ENCODE peak calls at places on chromosomes 4 and X, in seven cellular contexts. S is activated CD4-positive, alpha-beta memory T cell treated with anti-CD3 and anti-CD28 coated beads for 36 hours; X is GM04504; R is osteocyte; M is iris pigment epithelial cell; O is AG04450; Q is NCI-H1092. A is an unnamed sample.

GRCh38 chr4:19969492-19969891 is 282.2 kb upstream of the SLIT2 start:
- DNase-seq in R (no peak), S (no peak), M (peak), O (no peak), Q (no peak), X (no peak), A (no peak)

GRCh38 chr4:184624972-184625554 is 24.2 kb downstream of the CASP3 start:
- DNase-seq in M (no peak), X (no peak), Q (no peak), S (no peak), O (no peak), R (no peak), A (no peak)

GRCh38 chr4:19195696-19196095 is 1056.0 kb upstream of the SLIT2 start:
- DNase-seq in Q (no peak), O (no peak), R (no peak), S (no peak), M (no peak), X (no peak), A (no peak)

GRCh38 chr4:8099981-8100464 is 58.6 kb downstream of the ABLIM2 start:
- DNase-seq in Q (no peak), O (no peak), S (no peak), R (no peak), M (no peak), X (no peak), A (no peak)

GRCh38 chr4:5165419-5166369 is 114.4 kb downstream of the STK32B start:
- DNase-seq in O (no peak), R (peak), M (peak), X (peak), Q (no peak), S (no peak), A (peak)

GRCh38 chr4:166091914-166092510 is 219.0 kb downstream of the TLL1 start:
- DNase-seq in O (no peak), X (peak), S (no peak), Q (peak), R (no peak), M (peak), A (peak)

GRCh38 chr4:1199556-1200331 is 27.4 kb upstream of the SPON2 start:
- DNase-seq in O (no peak), S (no peak), Q (no peak), X (no peak), R (peak), M (no peak), A (no peak)

GRCh38 chrX:1248381-1249061 is 20.1 kb upstream of the CSF2RA start:
- DNase-seq in O (no peak), R (no peak), S (peak), X (no peak), Q (no peak), M (no peak), A (peak)

GRCh38 chrX:20284992-20285391 is 18.3 kb upstream of the RPS6KA3 start:
- DNase-seq in R (no peak), Q (no peak), S (no peak), O (no peak), X (no peak), M (no peak), A (no peak)

GRCh38 chr4:56654238-56654632 is 26.9 kb downstream of the HOPX start:
- DNase-seq in O (no peak), Q (no peak), M (no peak), R (no peak), X (no peak), S (no peak), A (no peak)

GRCh38 chrX:132592880-132593279 is 104.0 kb upstream of the MBNL3 start:
- DNase-seq in S (no peak), M (no peak), X (no peak), Q (peak), R (no peak), O (no peak), A (no peak)

GRCh38 chrX:141468940-141469339 is 115.6 kb downstream of the SPANXA1 start:
- DNase-seq in S (no peak), X (peak), Q (no peak), O (no peak), R (no peak), M (peak), A (peak)

GRCh38 chrX:19870206-19870605 is 17.2 kb downstream of the SH3KBP1 start:
- DNase-seq in R (no peak), O (no peak), M (no peak), Q (no peak), X (no peak), S (no peak), A (no peak)

GRCh38 chrX:37825225-37825842 is 22.0 kb downstream of the DYNLT3 start:
- DNase-seq in Q (peak), M (peak), X (peak), O (no peak), R (no peak), S (peak), A (peak)

GRCh38 chrX:120753413-120754251 is 122.0 kb downstream of the CT47B1 start:
- DNase-seq in S (peak), M (no peak), R (no peak), X (no peak), O (no peak), Q (no peak), A (no peak)

GRCh38 chrX:37684426-37684825 is 1.2 kb upstream of the XK start:
- DNase-seq in M (no peak), X (no peak), S (no peak), Q (no peak), R (no peak), O (no peak), A (no peak)

GRCh38 chr4:37757705-37758104 is 68.8 kb upstream of the PGM2 start:
- DNase-seq in R (no peak), O (no peak), M (no peak), Q (no peak), X (no peak), S (no peak), A (no peak)

GRCh38 chrX:39631275-39631674 is 466.5 kb downstream of the BCOR start:
- DNase-seq in O (no peak), X (no peak), Q (no peak), R (no peak), S (no peak), M (no peak), A (no peak)

GRCh38 chrX:97846228-97846627 is 962.5 kb downstream of the RPA4 start:
- DNase-seq in S (no peak), X (no peak), O (no peak), Q (no peak), M (no peak), R (no peak), A (no peak)

GRCh38 chrX:114582698-114583395 is 1.0 kb upstream of the HTR2C start:
- DNase-seq in M (no peak), X (no peak), S (no peak), R (no peak), O (no peak), Q (no peak), A (no peak)

GRCh38 chr4:1300466-1301455 is 11.1 kb downstream of the MAEA start:
- DNase-seq in S (peak), R (no peak), O (no peak), Q (no peak), X (no peak), M (peak), A (peak)

GRCh38 chr4:124121511-124121934 is 591.0 kb downstream of the ANKRD50 start:
- DNase-seq in O (no peak), R (no peak), S (no peak), Q (no peak), X (no peak), M (peak), A (peak)

GRCh38 chr4:120922390-120923200 is at the start of gene PRDM5:
- DNase-seq in Q (no peak), M (peak), R (peak), S (peak), X (peak), O (no peak), A (peak)

GRCh38 chr4:98625399-98625798 is 33.0 kb downstream of the TSPAN5 start:
- DNase-seq in S (no peak), R (no peak), M (peak), O (no peak), X (no peak), Q (no peak), A (no peak)

GRCh38 chr4:68883870-68884269 is 67.7 kb downstream of the UGT2A3 start:
- DNase-seq in S (no peak), X (no peak), R (no peak), Q (no peak), M (no peak), O (no peak), A (no peak)

GRCh38 chr4:139416073-139416673 is 37.7 kb upstream of the RAB33B start:
- DNase-seq in M (peak), R (no peak), X (peak), Q (no peak), O (peak), S (no peak), A (peak)

GRCh38 chr4:182085051-182085480 is 158.1 kb upstream of the TENM3 start:
- DNase-seq in R (no peak), O (no peak), M (peak), X (peak), S (no peak), Q (no peak), A (peak)

GRCh38 chr4:140710784-140711622 is 45.2 kb downstream of the TBC1D9 start:
- DNase-seq in O (no peak), Q (no peak), S (no peak), X (no peak), M (no peak), R (no peak), A (no peak)

GRCh38 chr4:8644966-8645752 is 52.6 kb downstream of the CPZ start:
- DNase-seq in X (no peak), M (no peak), O (no peak), Q (no peak), S (no peak), R (peak), A (no peak)

GRCh38 chr4:30720021-30720655 is at the start of gene PCDH7:
- DNase-seq in O (no peak), Q (no peak), M (peak), X (no peak), S (peak), R (no peak), A (peak)

GRCh38 chr4:135277980-135278315 is 1076.4 kb upstream of the PABPC4L start:
- DNase-seq in S (no peak), O (no peak), R (no peak), Q (no peak), X (no peak), M (no peak), A (no peak)

GRCh38 chr4:94827481-94828110 is 69.8 kb downstream of the BMPR1B start:
- DNase-seq in X (peak), O (peak), Q (no peak), M (peak), S (no peak), R (no peak), A (peak)

GRCh38 chrX:42540150-42540549 is 237.8 kb downstream of the PPP1R2C start:
- DNase-seq in Q (no peak), X (no peak), R (no peak), S (no peak), O (no peak), M (no peak), A (no peak)

A was measured in EL.